ENCODE peak calls at places on chromosomes 11 and 22, in seven cellular contexts. N, J, C, G, F, P and I are unnamed samples.

GRCh38 chr11:28727254-28727653 is 619.1 kb downstream of the METTL15 start:
- DNase-seq in F (no peak), C (no peak), J (no peak), G (no peak), N (no peak), P (no peak), I (no peak)

GRCh38 chr11:9574806-9575530 is 1.5 kb downstream of the WEE1 start:
- DNase-seq in F (no peak), G (no peak), C (peak; percentile 51), N (peak; percentile 56), J (peak; percentile 85), P (peak; percentile 72), I (peak; percentile 82)

GRCh38 chr11:22466351-22466750 is 128.2 kb downstream of the SLC17A6 start:
- DNase-seq in G (no peak), P (no peak), N (no peak), F (no peak), J (no peak), C (no peak), I (no peak)

GRCh38 chr22:27113211-27114030 is 456.0 kb downstream of the MIAT start:
- DNase-seq in G (no peak), F (no peak), N (peak; percentile 95), J (no peak), P (no peak), C (no peak), I (peak; percentile 63)

GRCh38 chr11:63537293-63538101 is 889 bp downstream of the PLAAT4 start:
- DNase-seq in C (no peak), F (no peak), P (no peak), N (no peak), G (no peak), J (no peak), I (no peak)

GRCh38 chr22:45200862-45201511 is 37.3 kb downstream of the NUP50 start:
- DNase-seq in F (no peak), G (no peak), P (peak; percentile 27), J (no peak), C (no peak), N (no peak), I (no peak)

GRCh38 chr11:34182921-34183685 is 77.7 kb downstream of the NAT10 start:
- DNase-seq in C (no peak), G (no peak), P (no peak), N (no peak), J (no peak), F (no peak), I (no peak)

GRCh38 chr11:70637186-70637800 is 239.0 kb downstream of the CTTN start:
- DNase-seq in J (no peak), F (no peak), P (peak; percentile 52), G (no peak), C (no peak), N (no peak), I (no peak)

GRCh38 chr22:37496651-37497599 is 10.7 kb upstream of the MFNG start:
- DNase-seq in C (no peak), J (no peak), F (no peak), G (no peak), N (no peak), P (peak; percentile 50), I (no peak)

GRCh38 chr11:107834995-107835394 is 23.6 kb downstream of the SLC35F2 start:
- DNase-seq in G (no peak), N (no peak), C (no peak), J (no peak), F (no peak), P (no peak), I (no peak)

GRCh38 chr11:69883292-69884255 is 64.4 kb upstream of the FGF3 start:
- DNase-seq in C (no peak), F (no peak), J (no peak), G (no peak), P (no peak), N (no peak), I (no peak)

GRCh38 chr11:113255096-113255495 is 59.3 kb upstream of the TTC12 start:
- DNase-seq in C (no peak), F (no peak), N (no peak), G (no peak), P (no peak), J (no peak), I (no peak)

GRCh38 chr11:18000760-18001159 is 12.1 kb downstream of the SERGEF start:
- DNase-seq in F (no peak), P (no peak), G (no peak), C (no peak), J (no peak), N (no peak), I (peak; percentile 95)

GRCh38 chr11:116454020-116454645 is 318.7 kb downstream of the BUD13 start:
- DNase-seq in N (no peak), P (peak; percentile 37), G (no peak), J (peak; percentile 55), C (peak; percentile 28), F (no peak), I (peak; percentile 43)

GRCh38 chr22:50259302-50259701 is 2.2 kb downstream of the MAPK12 start:
- DNase-seq in N (no peak), F (no peak), J (no peak), G (no peak), P (no peak), C (no peak), I (no peak)

GRCh38 chr22:50261615-50262459 is at the start of gene MAPK12:
- DNase-seq in J (peak; percentile 71), F (no peak), C (no peak), N (no peak), G (no peak), P (peak; percentile 88), I (no peak)

GRCh38 chr22:50260434-50260800 is 1.1 kb downstream of the MAPK12 start:
- DNase-seq in F (no peak), P (no peak), N (no peak), G (no peak), J (no peak), C (no peak), I (no peak)

GRCh38 chr22:50262460-50262911 is 1.0 kb upstream of the MAPK12 start:
- DNase-seq in P (no peak), C (no peak), G (no peak), N (no peak), F (no peak), J (peak; percentile 77), I (peak; percentile 28)

GRCh38 chr22:50260801-50261614 is 475 bp downstream of the MAPK12 start:
- DNase-seq in G (no peak), P (peak; percentile 84), F (no peak), N (no peak), C (no peak), J (peak; percentile 69), I (no peak)
- TF ChIP-seq YY1 in G (no peak), P (no peak), F (no peak), N (no peak), C (no peak), J (no peak), I (no peak)

GRCh38 chr11:131206671-131207070 is 163.7 kb upstream of the NTM start:
- DNase-seq in G (no peak), N (no peak), P (no peak), J (no peak), F (no peak), C (no peak), I (no peak)
- TF ChIP-seq YY1 in G (no peak), N (no peak), P (no peak), J (no peak), F (no peak), C (no peak), I (no peak)

GRCh38 chr11:65793625-65794400 is 7.0 kb downstream of the OVOL1 start:
- DNase-seq in C (no peak), N (no peak), G (no peak), J (no peak), F (no peak), P (peak; percentile 26), I (no peak)
- TF ChIP-seq YY1 in C (no peak), N (no peak), G (no peak), J (no peak), F (no peak), P (no peak), I (no peak)

GRCh38 chr11:12397953-12398352 is 20.6 kb downstream of the PARVA start:
- DNase-seq in N (no peak), P (no peak), F (no peak), J (no peak), C (no peak), G (no peak), I (no peak)
- TF ChIP-seq YY1 in N (no peak), P (no peak), F (no peak), J (no peak), C (no peak), G (no peak), I (no peak)

DNA sequence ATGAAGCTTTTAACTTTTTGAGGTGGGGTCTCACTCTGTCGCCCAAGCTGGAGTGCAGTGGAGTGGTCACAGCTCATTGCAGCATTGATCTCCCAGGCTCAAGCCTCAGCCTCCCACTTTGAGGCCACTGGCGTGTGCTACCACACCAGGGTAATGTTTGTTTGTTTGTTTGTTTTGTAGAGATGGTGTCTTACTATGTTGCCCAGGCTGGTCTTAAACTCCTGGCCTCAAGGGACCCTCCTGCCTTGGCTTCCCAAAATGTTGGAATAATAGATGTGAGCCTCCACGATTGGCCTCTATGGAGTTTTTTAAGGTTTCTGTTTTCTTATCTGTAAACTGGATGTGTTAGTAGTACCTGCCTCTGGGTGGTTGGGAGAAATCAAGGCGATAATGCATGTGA is 41.4 kb downstream of the MED15 start:
- DNase-seq in F (no peak), G (no peak), N (no peak), P (no peak), J (no peak), C (no peak), I (no peak)
- TF ChIP-seq YY1 in F (no peak), G (no peak), N (no peak), P (no peak), J (no peak), C (no peak), I (no peak)

GRCh38 chr11:2270322-2271076 is at the start of gene ASCL2:
- DNase-seq in F (no peak), J (peak; percentile 27), N (no peak), G (no peak), C (no peak), P (peak; percentile 43), I (no peak)

GRCh38 chr11:2267306-2267861 is 3.0 kb downstream of the ASCL2 start:
- DNase-seq in C (no peak), F (no peak), J (peak; percentile 50), N (no peak), P (no peak), G (no peak), I (no peak)

GRCh38 chr11:2269601-2270321 is 627 bp downstream of the ASCL2 start:
- DNase-seq in G (no peak), J (peak; percentile 67), F (peak; percentile 62), N (no peak), P (peak; percentile 82), C (peak; percentile 67), I (no peak)

GRCh38 chr11:2267871-2268825 is 2.2 kb downstream of the ASCL2 start:
- DNase-seq in G (no peak), C (no peak), J (no peak), P (no peak), F (no peak), N (no peak), I (no peak)

DNA sequence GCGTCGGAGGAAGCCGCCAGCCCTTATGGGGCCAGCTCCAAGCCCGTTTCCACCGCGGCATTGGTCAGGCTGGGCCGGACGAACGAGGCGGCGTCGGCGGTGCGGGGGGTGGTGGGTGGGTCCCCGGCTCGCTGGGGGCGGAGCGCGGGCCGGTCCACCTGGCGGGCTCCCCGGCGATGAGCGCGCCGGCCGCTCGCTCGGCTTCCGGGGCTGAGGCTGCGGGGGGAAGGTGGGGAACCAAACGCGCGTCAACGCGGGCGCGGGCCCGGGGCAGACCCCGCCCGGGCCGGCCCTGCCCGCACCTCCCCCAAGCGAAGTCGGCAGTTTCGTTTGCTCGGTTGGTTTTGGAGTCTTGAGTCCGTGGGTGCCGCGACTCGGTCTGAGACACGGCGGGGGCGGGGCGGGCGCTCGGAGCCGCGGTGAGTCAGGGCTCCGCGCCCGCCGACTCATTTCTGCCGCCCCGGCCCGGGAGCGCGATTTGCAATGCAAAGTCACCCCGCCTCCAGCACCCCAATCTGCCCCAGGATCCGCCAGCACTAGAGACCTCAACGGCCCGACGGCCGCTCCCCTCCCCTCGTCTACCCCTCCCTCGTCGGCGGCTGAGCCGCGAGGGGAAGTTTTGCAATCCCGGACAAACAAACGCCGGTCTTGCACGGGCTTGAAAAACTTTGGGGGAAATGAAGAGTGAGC is 1.3 kb downstream of the ASCL2 start:
- DNase-seq in C (peak; percentile 33), F (no peak), N (no peak), J (peak; percentile 50), P (peak; percentile 64), G (no peak), I (peak; percentile 64)
- TF ChIP-seq YY1 in C (no peak), F (no peak), N (no peak), J (no peak), P (no peak), G (no peak), I (no peak)